ENCODE peak calls at places on chromosomes 4 and X, in four cellular contexts. S is right lobe of liver, E is psoas muscle, X is heart right ventricle. N is an unnamed sample.

GRCh38 chrX:46676399-46677351 is 82.2 kb downstream of the SLC9A7 start:
- DNase-seq in S (no peak), E (no peak), X (no peak), N (no peak)

GRCh38 chrX:23341452-23341851 is 6.8 kb downstream of the PTCHD1 start:
- DNase-seq in S (no peak), E (no peak), X (no peak), N (no peak)

GRCh38 chr4:177097291-177097690 is 212.4 kb upstream of the NEIL3 start:
- DNase-seq in S (no peak), E (no peak), X (no peak), N (no peak)

GRCh38 chr4:186765673-186766546 is 42.3 kb upstream of the FAT1 start:
- DNase-seq in S (peak; percentile 63), E (no peak), X (no peak), N (no peak)

GRCh38 chrX:11537141-11537540 is 128.6 kb downstream of the ARHGAP6 start:
- DNase-seq in S (no peak), E (peak; percentile 46), X (no peak), N (no peak)

GRCh38 chr4:83110970-83111369 is 3.6 kb downstream of the PLAC8 start:
- DNase-seq in S (no peak), E (no peak), X (no peak), N (no peak)

GRCh38 chrX:68703369-68703768 is 55.9 kb downstream of the STARD8 start:
- DNase-seq in S (no peak), E (no peak), X (peak; percentile 48), N (no peak)

GRCh38 chrX:41472231-41472815 is 25.2 kb downstream of the NYX start:
- DNase-seq in S (no peak), E (no peak), X (no peak), N (no peak)

GRCh38 chr4:157075811-157076577 is at the start of gene GLRB:
- DNase-seq in S (peak; percentile 33), E (peak; percentile 63), X (no peak), N (no peak)
- H3K4me3 ChIP-seq in S (peak within 1 kb of the TSS; percentile 43), E (peak within 1 kb of the TSS; percentile 79), X (peak within 1 kb of the TSS; percentile 60), N (peak within 1 kb of the TSS; percentile 42)

DNA sequence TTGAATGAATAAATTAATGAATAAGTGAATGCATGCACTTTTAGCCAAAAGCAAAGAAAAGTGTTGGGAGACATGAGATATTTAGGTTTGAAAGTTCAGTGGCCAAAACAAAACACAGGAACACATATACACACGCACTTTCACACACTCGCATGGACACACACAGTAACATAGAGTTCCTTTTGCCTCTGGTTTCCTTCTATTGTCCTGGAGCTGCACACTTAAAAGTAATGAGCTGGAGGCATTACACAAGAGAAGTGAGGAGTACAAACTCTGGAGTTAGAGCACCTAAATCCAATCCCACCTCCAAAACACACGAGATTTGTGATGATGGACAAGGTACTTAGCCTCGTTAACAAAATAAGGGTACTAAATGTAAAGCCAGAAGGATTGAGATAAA is 18.7 kb downstream of the PPA2 start:
- DNase-seq in S (no peak), E (no peak), X (no peak), N (no peak)
- H3K36me3 ChIP-seq in S (no peaks in the 10 kb centered on the region), E (no peaks in the 10 kb centered on the region), X (peaks cover 28% of the 10 kb centered on the region), N (no peaks in the 10 kb centered on the region)

DNA sequence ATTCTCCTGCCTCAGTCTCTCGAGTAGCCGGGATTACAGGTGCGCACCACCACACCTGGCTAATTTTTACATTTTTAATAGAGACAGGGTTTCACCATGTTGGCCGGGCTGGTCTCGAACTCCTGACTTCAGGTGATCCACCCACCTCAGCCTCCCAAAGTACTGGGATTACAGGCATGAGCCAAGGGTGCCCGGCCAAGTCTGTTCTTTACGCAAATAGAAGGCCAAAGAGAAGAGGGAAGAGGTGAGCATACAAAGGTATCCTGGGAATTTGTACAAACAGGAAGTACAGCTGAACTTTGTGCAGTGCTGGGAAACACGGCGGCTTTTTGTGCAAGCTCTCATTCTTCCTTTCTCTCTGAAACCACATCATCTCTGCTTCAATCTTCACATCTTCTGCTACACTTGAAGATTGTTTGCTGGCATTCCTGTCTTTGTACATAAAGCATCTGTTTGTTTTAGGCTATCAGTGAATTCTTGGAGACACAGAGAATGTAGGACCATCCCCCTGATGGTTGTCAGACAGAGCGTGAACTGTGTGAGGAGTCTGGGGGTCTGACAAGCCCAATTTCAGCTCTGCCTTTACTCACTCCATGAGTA is 71.9 kb upstream of the PRSS48 start:
- DNase-seq in S (peak; percentile 62), E (no peak), X (no peak), N (no peak)
- H3K4me1 ChIP-seq in S (peaks cover 8% of the 10 kb centered on the region), E (peaks cover 8% of the 10 kb centered on the region), X (peaks cover 72% of the 10 kb centered on the region), N (peaks cover 20% of the 10 kb centered on the region)

GRCh38 chr4:121696140-121696640 is 590 bp downstream of the ANXA5 start:
- DNase-seq in S (peak; percentile 84), E (peak; percentile 85), X (peak; percentile 86), N (peak; percentile 88)

GRCh38 chr4:121701263-121701662 is 4.5 kb upstream of the ANXA5 start:
- DNase-seq in S (no peak), E (no peak), X (no peak), N (no peak)

GRCh38 chr4:121696641-121697461 is at the start of gene ANXA5:
- DNase-seq in S (peak; percentile 93), E (peak; percentile 96), X (peak; percentile 89), N (peak; percentile 90)

GRCh38 chr4:121698119-121698732 is 1.4 kb upstream of the ANXA5 start:
- DNase-seq in S (no peak), E (peak; percentile 64), X (no peak), N (peak; percentile 40)

GRCh38 chr4:121697626-121698025 is 846 bp upstream of the ANXA5 start:
- DNase-seq in S (no peak), E (no peak), X (no peak), N (no peak)
- H3K4me3 ChIP-seq in S (peak overlapping the region; percentile 91), E (peak overlapping the region; percentile 96), X (peak overlapping the region; percentile 99), N (peak overlapping the region; percentile 78)

GRCh38 chr4:762211-763190 is 56.9 kb downstream of the PCGF3 start:
- DNase-seq in S (peak; percentile 28), E (peak; percentile 33), X (no peak), N (no peak)

GRCh38 chr4:764405-765169 is 59.0 kb downstream of the PCGF3 start:
- DNase-seq in S (peak; percentile 39), E (peak; percentile 26), X (no peak), N (no peak)

GRCh38 chr4:763922-764321 is 58.3 kb downstream of the PCGF3 start:
- DNase-seq in S (peak; percentile 34), E (peak; percentile 42), X (no peak), N (no peak)

GRCh38 chr4:761739-762138 is 56.1 kb downstream of the PCGF3 start:
- DNase-seq in S (no peak), E (peak; percentile 42), X (no peak), N (no peak)

DNA sequence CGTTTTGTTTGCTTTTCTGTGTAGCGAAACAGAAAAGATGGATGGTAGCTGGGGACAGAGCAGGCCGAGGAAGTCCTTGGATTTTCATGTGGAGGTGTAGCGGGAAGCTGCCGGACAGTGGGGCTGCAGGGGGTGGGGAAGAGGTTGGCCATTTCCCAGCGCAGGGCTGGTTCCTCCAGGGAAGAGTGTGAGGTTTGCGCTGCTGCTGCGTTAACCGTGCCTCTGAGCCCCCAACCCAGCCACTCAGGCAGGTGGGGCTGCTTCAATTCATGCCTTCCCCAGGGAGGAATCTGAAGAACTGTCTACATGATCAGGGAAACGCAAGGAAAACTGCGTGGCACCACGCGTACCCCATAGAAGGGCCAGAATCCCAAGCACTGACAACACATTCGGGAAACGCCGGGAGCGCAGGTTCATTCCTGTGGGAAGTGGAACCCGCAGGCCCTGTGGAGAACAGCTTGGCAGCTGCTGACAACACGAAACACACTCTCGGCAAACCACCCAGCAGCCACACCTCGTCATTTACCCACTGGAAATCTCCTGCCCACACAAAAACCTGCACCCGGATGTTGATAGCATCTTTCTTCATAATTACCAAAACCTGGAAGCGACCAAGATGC is 57.7 kb downstream of the PCGF3 start:
- DNase-seq in S (no peak), E (peak; percentile 26), X (no peak), N (no peak)
- H3K36me3 ChIP-seq in S (peaks cover 4% of the 10 kb centered on the region), E (peaks cover 2% of the 10 kb centered on the region), X (peaks cover 78% of the 10 kb centered on the region), N (no peaks in the 10 kb centered on the region)